ENCODE peak calls at places on chromosomes 1 and 21, in seven cellular contexts. F is thoracic aorta; Y is CD4-positive, alpha-beta T cell; S is A549; U is testis; P is uterus; C is cardiac muscle cell. A is an unnamed sample. For H3K9me3, the result is how much of the 10 kb centered on the place peaks cover.

GRCh38 chr1:241749924-241750695 is 97.9 kb upstream of the EXO1 start:
- DNase-seq in F (no peak), Y (no peak), S (no peak), U (no peak), P (no peak), C (no peak), A (no peak)

GRCh38 chr1:29465755-29466154 is 229.4 kb downstream of the PTPRU start:
- DNase-seq in F (no peak), Y (no peak), S (no peak), U (no peak), P (no peak), C (peak), A (no peak)

GRCh38 chr1:224744521-224744920 is 128.4 kb downstream of the CNIH3 start:
- DNase-seq in F (no peak), Y (no peak), S (no peak), U (no peak), P (no peak), C (no peak), A (no peak)

GRCh38 chr1:155209373-155209721 is 852 bp downstream of the MTX1 start:
- DNase-seq in F (no peak), Y (no peak), S (no peak), U (no peak), P (no peak), C (no peak), A (no peak)

GRCh38 chr1:6870571-6870970 is 85.3 kb downstream of the CAMTA1 start:
- DNase-seq in F (no peak), Y (no peak), S (no peak), U (no peak), P (no peak), C (no peak), A (no peak)

GRCh38 chr1:165560834-165561233 is 17.0 kb downstream of the LRRC52 start:
- DNase-seq in F (no peak), Y (no peak), S (no peak), U (no peak), P (no peak), C (peak), A (no peak)

GRCh38 chr1:15848143-15848928 is 829 bp downstream of the SPEN start:
- DNase-seq in F (no peak), Y (peak), S (no peak), U (peak), P (peak), C (peak), A (peak)

GRCh38 chr1:240084337-240084736 is 7.3 kb upstream of the FMN2 start:
- DNase-seq in F (no peak), Y (no peak), S (no peak), U (no peak), P (no peak), C (no peak), A (no peak)

GRCh38 chr1:21042920-21043605 is 133.6 kb downstream of the EIF4G3 start:
- DNase-seq in F (no peak), Y (no peak), S (no peak), U (no peak), P (no peak), C (peak), A (no peak)

GRCh38 chr21:34166468-34166867 is 93.1 kb downstream of the MRPS6 start:
- DNase-seq in F (no peak), Y (no peak), S (peak), U (no peak), P (no peak), C (no peak), A (no peak)

GRCh38 chr1:196689001-196689400 is 37.2 kb downstream of the CFH start:
- DNase-seq in F (no peak), Y (no peak), S (no peak), U (no peak), P (no peak), C (no peak), A (no peak)

GRCh38 chr1:224801761-224802490 is 127.5 kb upstream of the DNAH14 start:
- DNase-seq in F (no peak), Y (no peak), S (no peak), U (no peak), P (no peak), C (no peak), A (no peak)

GRCh38 chr1:55284856-55285255 is 69.7 kb upstream of the USP24 start:
- DNase-seq in F (no peak), Y (no peak), S (peak), U (peak), P (peak), C (peak), A (no peak)

GRCh38 chr1:2788506-2789163 is 12.9 kb downstream of the TTC34 start:
- DNase-seq in F (no peak), Y (no peak), S (no peak), U (no peak), P (no peak), C (no peak), A (no peak)

GRCh38 chr1:2789164-2789985 is 12.1 kb downstream of the TTC34 start:
- DNase-seq in F (no peak), Y (no peak), S (no peak), U (peak), P (no peak), C (no peak), A (no peak)

GRCh38 chr1:2787163-2787911 is 14.2 kb downstream of the TTC34 start:
- DNase-seq in F (no peak), Y (no peak), S (no peak), U (no peak), P (peak), C (no peak), A (no peak)

GRCh38 chr1:2791027-2791760 is 10.3 kb downstream of the TTC34 start:
- DNase-seq in F (no peak), Y (no peak), S (no peak), U (no peak), P (no peak), C (no peak), A (no peak)

GRCh38 chr1:2789986-2790581 is 11.4 kb downstream of the TTC34 start:
- DNase-seq in F (no peak), Y (no peak), S (no peak), U (no peak), P (no peak), C (no peak), A (no peak)
- H3K9me3 ChIP-seq in F (under half), Y (under half), S (under half), U (under half), P (under half), C (under half), A (under half)

DNA sequence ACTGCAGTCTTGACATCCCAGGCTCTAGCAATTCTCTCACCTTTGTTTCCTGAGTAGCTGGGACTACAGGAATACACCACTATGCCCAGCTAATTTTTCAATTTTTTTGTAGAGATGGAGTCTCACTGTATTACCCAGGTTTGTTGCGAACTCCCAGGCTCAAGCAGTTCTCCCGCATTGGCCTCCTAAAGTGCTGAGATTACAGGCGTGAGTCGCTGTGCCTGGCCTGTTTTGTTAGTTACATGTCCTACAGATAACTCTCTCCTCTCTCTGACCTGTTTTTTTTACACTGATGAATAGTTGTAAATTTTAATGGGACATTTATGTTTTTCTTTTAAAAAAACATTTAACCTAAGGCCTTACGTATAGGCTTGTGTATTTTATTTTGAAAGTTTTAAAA is 19.8 kb downstream of the PTBP2 start:
- DNase-seq in F (no peak), Y (no peak), S (no peak), U (no peak), P (no peak), C (no peak), A (no peak)
- H3K9me3 ChIP-seq in F (under half), Y (under half), S (under half), U (under half), P (under half), C (under half), A (under half)

DNA sequence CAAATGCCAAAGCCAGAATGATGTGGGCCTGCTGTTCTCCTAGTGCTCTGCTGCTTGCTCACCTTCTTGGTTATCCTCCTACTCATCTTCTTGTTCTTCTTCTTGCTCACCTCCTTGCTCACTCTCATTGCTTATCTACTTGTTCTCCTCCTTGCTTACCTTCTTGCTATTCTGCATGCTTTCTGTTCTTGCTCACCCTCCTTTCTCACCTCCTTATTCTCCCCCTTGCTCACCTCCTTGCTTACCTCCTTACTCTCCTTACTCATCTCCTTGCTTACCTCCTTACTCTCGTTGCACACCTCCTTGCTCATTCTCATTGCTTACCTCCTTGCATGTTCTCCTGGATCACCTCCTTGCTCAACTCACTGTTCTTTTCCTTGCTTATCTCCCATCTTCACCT is at the start of gene OR14I1:
- DNase-seq in F (no peak), Y (no peak), S (no peak), U (no peak), P (no peak), C (no peak), A (no peak)
- H3K9me3 ChIP-seq in F (under half), Y (under half), S (under half), U (under half), P (under half), C (under half), A (under half)

GRCh38 chr1:118989878-118990378 is 1.8 kb upstream of the TBX15 start:
- DNase-seq in F (no peak), Y (no peak), S (no peak), U (no peak), P (no peak), C (no peak), A (no peak)

GRCh38 chr1:118987431-118988185 is 535 bp downstream of the TBX15 start:
- DNase-seq in F (no peak), Y (no peak), S (no peak), U (no peak), P (no peak), C (no peak), A (no peak)

GRCh38 chr1:118989006-118989736 is 1.0 kb upstream of the TBX15 start:
- DNase-seq in F (no peak), Y (no peak), S (no peak), U (no peak), P (no peak), C (no peak), A (no peak)

GRCh38 chr1:118986839-118987430 is 1.2 kb downstream of the TBX15 start:
- DNase-seq in F (no peak), Y (no peak), S (no peak), U (no peak), P (no peak), C (no peak), A (no peak)

GRCh38 chr1:118988186-118989005 is at the start of gene TBX15:
- DNase-seq in F (no peak), Y (no peak), S (no peak), U (no peak), P (no peak), C (no peak), A (no peak)
- H3K9me3 ChIP-seq in F (under half), Y (under half), S (under half), U (under half), P (under half), C (under half), A (under half)